ENCODE peak calls at places on chromosome 1, in five cellular contexts. C, B, U, W and D are unnamed samples.

GRCh38 chr1:91791691-91792392 is 94.1 kb downstream of the TGFBR3 start:
- DNase-seq in C (peak), B (no peak), U (no peak), W (no peak), D (no peak)

GRCh38 chr1:240312872-240313271 is 221.2 kb downstream of the FMN2 start:
- DNase-seq in C (peak), B (no peak), U (peak), W (no peak), D (no peak)

GRCh38 chr1:51175278-51175677 is 60.8 kb upstream of the RNF11 start:
- DNase-seq in C (peak), B (no peak), U (no peak), W (no peak), D (no peak)

GRCh38 chr1:152112101-152112884 is 3.0 kb downstream of the TCHH start:
- DNase-seq in C (no peak), B (no peak), U (no peak), W (no peak), D (no peak)

GRCh38 chr1:54118704-54119103 is 34.1 kb downstream of the CDCP2 start:
- DNase-seq in C (peak), B (no peak), U (peak), W (peak), D (no peak)

GRCh38 chr1:201761178-201761577 is 67.8 kb upstream of the IPO9 start:
- DNase-seq in C (no peak), B (no peak), U (no peak), W (no peak), D (no peak)

GRCh38 chr1:184424171-184424570 is 37.3 kb downstream of the C1orf21 start:
- DNase-seq in C (peak), B (no peak), U (peak), W (no peak), D (no peak)

GRCh38 chr1:52296345-52296744 is 69.7 kb downstream of the CC2D1B start:
- DNase-seq in C (peak), B (no peak), U (peak), W (no peak), D (peak)

GRCh38 chr1:149942207-149942606 is 5.5 kb upstream of the MTMR11 start:
- DNase-seq in C (peak), B (no peak), U (peak), W (no peak), D (no peak)

GRCh38 chr1:189751311-189751710 is 726.4 kb downstream of the BRINP3 start:
- DNase-seq in C (peak), B (no peak), U (no peak), W (no peak), D (no peak)

GRCh38 chr1:43270421-43271095 is 775 bp downstream of the TMEM125 start:
- DNase-seq in C (peak), B (peak), U (peak), W (peak), D (peak)

GRCh38 chr1:246214708-246215504 is 292.2 kb downstream of the SMYD3 start:
- DNase-seq in C (peak), B (no peak), U (no peak), W (no peak), D (no peak)

GRCh38 chr1:54120698-54121481 is 31.9 kb downstream of the CDCP2 start:
- DNase-seq in C (no peak), B (no peak), U (no peak), W (peak), D (no peak)

GRCh38 chr1:201495447-201496295 is 11.3 kb downstream of the CSRP1 start:
- DNase-seq in C (peak), B (no peak), U (peak), W (no peak), D (no peak)

GRCh38 chr1:230701434-230701833 is 12.5 kb downstream of the AGT start:
- DNase-seq in C (no peak), B (no peak), U (no peak), W (no peak), D (no peak)

GRCh38 chr1:152585586-152585985 is 5.3 kb upstream of the LCE3D start:
- DNase-seq in C (no peak), B (no peak), U (no peak), W (no peak), D (no peak)

GRCh38 chr1:44514673-44515072 is 109.6 kb downstream of the RNF220 start:
- DNase-seq in C (no peak), B (no peak), U (no peak), W (no peak), D (no peak)

GRCh38 chr1:182552527-182552926 is 36.5 kb downstream of the RNASEL start:
- DNase-seq in C (no peak), B (no peak), U (no peak), W (no peak), D (no peak)

GRCh38 chr1:107430540-107431228 is 289.8 kb downstream of the NTNG1 start:
- DNase-seq in C (peak), B (peak), U (peak), W (no peak), D (peak)

GRCh38 chr1:29117381-29117780 is 6.3 kb downstream of the TMEM200B start:
- DNase-seq in C (no peak), B (no peak), U (no peak), W (no peak), D (no peak)
- TF ChIP-seq CTCF in C (no peak), B (no peak), U (no peak), W (no peak), D (no peak)

DNA sequence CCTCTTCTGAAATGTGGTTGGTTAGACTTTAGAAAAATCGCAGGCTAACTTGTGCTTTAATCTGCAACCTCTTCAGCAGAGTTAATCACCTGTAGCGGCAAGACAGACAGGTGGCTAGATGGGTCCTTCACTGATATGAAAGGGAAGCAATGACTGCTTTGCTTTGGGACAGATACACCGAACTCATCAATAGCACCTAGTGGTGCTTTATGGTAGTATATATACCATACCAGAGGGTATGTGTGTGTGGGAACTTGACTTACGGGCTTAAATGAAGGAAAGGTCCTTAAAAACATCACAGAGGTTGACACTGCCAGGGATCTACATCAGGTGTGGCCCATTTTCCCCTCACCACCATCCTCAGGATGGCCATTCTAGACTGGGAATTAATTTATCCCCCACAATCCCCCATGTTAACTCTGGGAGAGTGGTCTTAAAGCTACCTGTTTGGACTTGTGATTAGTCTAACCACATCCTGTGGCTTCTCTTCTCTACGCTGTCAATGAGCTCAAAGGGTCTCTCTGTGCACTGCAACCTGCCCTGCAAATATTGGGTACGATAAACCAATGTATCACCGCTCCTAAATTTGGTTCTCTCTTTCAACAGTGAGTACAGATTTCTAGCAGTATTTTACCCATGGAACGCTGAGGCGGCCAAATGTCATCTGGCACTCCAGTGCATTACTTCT is 162.7 kb downstream of the SIPA1L2 start:
- DNase-seq in C (no peak), B (no peak), U (no peak), W (no peak), D (no peak)
- TF ChIP-seq CTCF in C (no peak), B (no peak), U (no peak), W (no peak), D (no peak)

GRCh38 chr1:24560361-24560760 is 4.5 kb downstream of the NCMAP start:
- DNase-seq in C (no peak), B (no peak), U (no peak), W (peak), D (no peak)

GRCh38 chr1:24558902-24559791 is 3.3 kb downstream of the NCMAP start:
- DNase-seq in C (peak), B (no peak), U (no peak), W (peak), D (peak)

GRCh38 chr1:24557711-24558121 is 1.8 kb downstream of the NCMAP start:
- DNase-seq in C (no peak), B (no peak), U (no peak), W (peak), D (no peak)

GRCh38 chr1:24557220-24557619 is 1.3 kb downstream of the NCMAP start:
- DNase-seq in C (no peak), B (no peak), U (no peak), W (peak), D (no peak)

GRCh38 chr1:24558455-24558854 is 2.6 kb downstream of the NCMAP start:
- DNase-seq in C (no peak), B (no peak), U (no peak), W (no peak), D (no peak)
- TF ChIP-seq CTCF in C (no peak), B (no peak), U (no peak), W (no peak), D (no peak)

GRCh38 chr1:115141145-115141454 is 51.8 kb upstream of the TSPAN2 start:
- DNase-seq in C (no peak), B (no peak), U (no peak), W (no peak), D (no peak)

GRCh38 chr1:115145221-115145620 is 55.9 kb upstream of the TSPAN2 start:
- DNase-seq in C (no peak), B (no peak), U (no peak), W (no peak), D (no peak)

GRCh38 chr1:115144176-115144575 is 54.9 kb upstream of the TSPAN2 start:
- DNase-seq in C (no peak), B (no peak), U (no peak), W (no peak), D (no peak)

GRCh38 chr1:115140442-115141144 is 51.3 kb upstream of the TSPAN2 start:
- DNase-seq in C (no peak), B (no peak), U (no peak), W (no peak), D (no peak)

DNA sequence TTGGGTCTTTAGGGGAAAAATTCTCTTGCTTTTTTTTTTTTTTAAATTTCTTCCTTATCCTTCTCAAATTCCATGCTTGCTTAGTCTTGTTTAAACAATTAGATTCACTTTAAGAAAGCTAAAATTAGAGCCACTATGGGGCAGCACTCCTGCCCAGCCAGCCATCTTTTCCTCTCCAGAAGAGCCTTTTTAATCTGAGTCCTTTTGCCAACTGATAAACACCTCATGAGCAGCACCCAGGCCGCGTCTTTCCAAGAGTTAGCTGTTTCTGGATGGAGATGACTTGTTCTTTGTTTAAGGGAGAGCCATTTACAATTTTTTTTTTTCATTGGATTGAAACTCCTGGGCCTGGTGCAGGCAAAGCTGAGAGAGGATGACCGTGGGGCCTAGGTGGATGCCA is 53.3 kb upstream of the TSPAN2 start:
- DNase-seq in C (peak), B (no peak), U (no peak), W (no peak), D (no peak)
- TF ChIP-seq CTCF in C (peak), B (no peak), U (no peak), W (no peak), D (no peak)

GRCh38 chr1:210328032-210328745 is 513 bp upstream of the HHAT start:
- DNase-seq in C (no peak), B (no peak), U (no peak), W (no peak), D (no peak)

GRCh38 chr1:210325026-210325670 is 3.6 kb upstream of the HHAT start:
- DNase-seq in C (no peak), B (no peak), U (no peak), W (no peak), D (no peak)

GRCh38 chr1:210332233-210332632 is 3.5 kb downstream of the HHAT start:
- DNase-seq in C (peak), B (no peak), U (no peak), W (no peak), D (no peak)

GRCh38 chr1:210330279-210330866 is 1.7 kb downstream of the HHAT start:
- DNase-seq in C (no peak), B (no peak), U (peak), W (no peak), D (no peak)

DNA sequence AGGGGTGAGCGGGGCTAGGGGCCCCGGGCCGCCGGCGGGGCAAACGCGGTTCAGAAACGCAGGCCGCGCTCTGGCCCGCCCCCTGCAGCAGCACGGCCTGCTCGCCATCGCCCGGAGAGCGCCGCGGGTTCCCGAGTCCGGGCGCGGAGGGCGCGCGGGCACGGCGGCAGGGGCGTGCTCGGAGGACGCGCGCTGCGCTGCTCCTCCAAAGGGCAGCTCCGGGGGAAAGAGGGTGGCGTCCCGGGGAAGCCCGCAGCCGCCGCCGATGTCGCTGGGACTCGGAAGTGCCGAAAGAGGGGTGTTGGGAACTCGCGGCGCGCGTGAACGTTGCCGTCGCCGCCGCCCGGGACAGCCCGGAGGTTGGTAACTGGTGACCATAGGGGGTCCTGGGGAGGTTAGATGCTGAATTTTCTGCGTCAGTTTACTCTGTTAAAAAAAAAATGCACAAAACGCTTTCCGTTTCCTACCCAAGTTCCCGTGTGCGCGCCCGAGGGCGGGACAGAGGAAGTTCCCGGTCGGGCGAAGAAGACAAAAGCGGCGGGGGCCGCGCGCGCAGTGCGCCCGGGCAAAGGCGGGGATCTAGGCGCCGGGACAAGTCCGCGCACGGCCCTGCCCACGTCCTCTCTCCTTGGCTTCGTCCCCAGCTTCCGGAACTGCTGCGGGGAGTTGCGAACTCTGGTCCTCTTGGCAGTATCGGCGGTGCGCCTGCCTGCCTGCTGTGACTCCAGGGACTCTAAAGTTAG is at the start of gene HHAT:
- DNase-seq in C (peak), B (peak), U (peak), W (peak), D (peak)
- TF ChIP-seq CTCF in C (peak), B (peak), U (no peak), W (no peak), D (no peak)